ENCODE peak calls at places on chromosomes 6 and 20, in seven cellular contexts. U is fibroblast of mammary gland; M is epithelial cell of esophagus; X is T-helper 2 cell; B is NT2/D1; H is activated CD8-positive, alpha-beta T cell treated with anti-CD3 and anti-CD28 coated beads, Interleukin-2, amount 10 ng/mL, durations not matched to agents 7 days and 5 days; T is HuH-7.5. C is an unnamed sample.

GRCh38 chr20:59809630-59810375 is 123.6 kb downstream of the SYCP2 start:
- DNase-seq in H (no peak), B (no peak), M (no peak), T (no peak), X (no peak), U (no peak), C (no peak)

GRCh38 chr6:169933839-169934698 is 182.6 kb downstream of the ERMARD start:
- DNase-seq in M (no peak), T (no peak), U (peak), H (no peak), B (no peak), X (no peak), C (no peak)

GRCh38 chr6:17584241-17584803 is 15.8 kb upstream of the FAM8A1 start:
- DNase-seq in U (peak), M (peak), X (peak), B (no peak), H (peak), T (peak), C (no peak)

GRCh38 chr6:6740595-6740994 is 152.1 kb downstream of the LY86 start:
- DNase-seq in T (no peak), U (no peak), H (no peak), B (no peak), X (no peak), M (no peak), C (no peak)

GRCh38 chr20:59835448-59836395 is 97.7 kb downstream of the SYCP2 start:
- DNase-seq in T (no peak), M (peak), X (no peak), B (peak), H (no peak), U (peak), C (peak)

GRCh38 chr6:73308712-73309533 is 45.2 kb downstream of the DPPA5 start:
- DNase-seq in X (no peak), U (peak), H (no peak), B (no peak), M (peak), T (no peak), C (peak)

GRCh38 chr20:18647777-18648176 is 59.9 kb downstream of the DTD1 start:
- DNase-seq in T (no peak), X (no peak), U (no peak), H (no peak), B (no peak), M (no peak), C (no peak)

GRCh38 chr20:20712004-20712473 is 405 bp downstream of the RALGAPA2 start:
- DNase-seq in X (peak), M (no peak), U (no peak), B (no peak), H (no peak), T (peak), C (no peak)

GRCh38 chr6:150056916-150057315 is 12.0 kb downstream of the ULBP3 start:
- DNase-seq in H (no peak), U (no peak), X (no peak), B (no peak), M (no peak), T (no peak), C (no peak)

GRCh38 chr6:151167034-151167433 is 72.7 kb upstream of the AKAP12 start:
- DNase-seq in X (no peak), M (no peak), B (no peak), T (no peak), U (no peak), H (no peak), C (no peak)

GRCh38 chr6:72524011-72524645 is 97.7 kb upstream of the KCNQ5 start:
- DNase-seq in M (peak), X (peak), B (no peak), T (no peak), U (no peak), H (no peak), C (no peak)

GRCh38 chr6:31528307-31528777 is 420 bp upstream of the MCCD1 start:
- DNase-seq in X (no peak), M (no peak), H (no peak), U (no peak), T (no peak), B (no peak), C (no peak)

GRCh38 chr20:10478205-10478604 is 43.1 kb downstream of the SLX4IP start:
- DNase-seq in B (no peak), M (no peak), U (no peak), X (peak), H (no peak), T (no peak), C (no peak)

GRCh38 chr6:84762220-84762940 is 2.0 kb downstream of the TBX18 start:
- DNase-seq in M (no peak), B (no peak), X (no peak), U (peak), H (no peak), T (no peak), C (peak)

GRCh38 chr6:90297866-90298381 is 1.3 kb upstream of the BACH2 start:
- DNase-seq in H (no peak), X (no peak), U (no peak), M (no peak), T (no peak), B (no peak), C (no peak)

GRCh38 chr20:25219365-25219764 is 23.9 kb downstream of the ENTPD6 start:
- DNase-seq in X (no peak), H (no peak), U (no peak), B (no peak), M (no peak), T (no peak), C (no peak)

GRCh38 chr6:134424795-134425163 is 106.9 kb upstream of the SGK1 start:
- DNase-seq in H (no peak), T (no peak), U (no peak), X (no peak), M (peak), B (no peak), C (no peak)

GRCh38 chr20:63976980-63977391 is 2.5 kb downstream of the SAMD10 start:
- DNase-seq in X (no peak), H (no peak), T (no peak), B (no peak), M (no peak), U (no peak), C (no peak)

GRCh38 chr6:73461537-73462350 is at the start of gene MTO1:
- DNase-seq in B (peak), X (peak), T (peak), M (peak), U (peak), H (peak), C (peak)

GRCh38 chr20:53738039-53738944 is 144.7 kb upstream of the ZNF217 start:
- DNase-seq in M (peak), U (peak), T (no peak), X (no peak), H (no peak), B (peak), C (peak)

C was measured in ecto neural progenitor cell.